ENCODE peak calls at places on chromosomes 2 and 18, in seven cellular contexts. U is GM12878, K is NT2/D1, H is H1, F is K562, V is HepG2, G is SK-N-SH. E is an unnamed sample.

GRCh38 chr2:122300758-122301157 is 545.3 kb downstream of the TSN start:
- DNase-seq in F (peak), U (no peak), G (no peak), H (no peak), V (no peak), K (peak), E (no peak)

GRCh38 chr2:161905389-161906046 is 168.5 kb downstream of the DPP4 start:
- DNase-seq in K (no peak), H (no peak), F (no peak), V (peak), G (no peak), U (peak), E (no peak)

GRCh38 chr2:84395819-84396218 is 63.3 kb downstream of the SUCLG1 start:
- DNase-seq in K (no peak), U (no peak), F (no peak), H (no peak), V (no peak), G (no peak), E (no peak)

GRCh38 chr2:54258171-54258570 is 2.1 kb upstream of the TSPYL6 start:
- DNase-seq in H (no peak), U (no peak), G (no peak), V (no peak), F (no peak), K (no peak), E (no peak)

GRCh38 chr18:31513189-31513907 is 15.4 kb downstream of the DSG2 start:
- DNase-seq in H (no peak), K (no peak), G (no peak), V (peak), U (no peak), F (no peak), E (no peak)

GRCh38 chr18:8299054-8299708 is 310.1 kb upstream of the RAB12 start:
- DNase-seq in H (no peak), G (no peak), U (no peak), K (no peak), F (no peak), V (peak), E (no peak)

GRCh38 chr2:237413293-237414055 is 490 bp downstream of the COL6A3 start:
- DNase-seq in H (no peak), F (no peak), U (no peak), K (no peak), G (no peak), V (no peak), E (no peak)

GRCh38 chr18:9914334-9914583 is 443 bp downstream of the VAPA start:
- DNase-seq in F (peak), G (peak), U (no peak), V (no peak), H (no peak), K (no peak), E (no peak)

GRCh38 chr2:65215946-65216345 is 11.7 kb upstream of the ACTR2 start:
- DNase-seq in V (no peak), H (no peak), F (peak), U (no peak), K (no peak), G (no peak), E (no peak)

GRCh38 chr2:216572582-216573578 is 60.3 kb upstream of the IGFBP2 start:
- DNase-seq in H (no peak), V (peak), U (no peak), G (no peak), K (no peak), F (no peak), E (peak)

GRCh38 chr2:227320305-227321094 is 4.6 kb upstream of the MFF start:
- DNase-seq in H (no peak), G (no peak), K (no peak), U (no peak), V (no peak), F (no peak), E (no peak)

GRCh38 chr2:236871500-236872001 is 214.1 kb upstream of the COPS8 start:
- DNase-seq in U (no peak), K (no peak), F (no peak), H (no peak), V (peak), G (no peak), E (no peak)

GRCh38 chr2:101515512-101515911 is 40.6 kb upstream of the RFX8 start:
- DNase-seq in G (no peak), F (no peak), U (no peak), K (no peak), H (no peak), V (no peak), E (no peak)

GRCh38 chr2:10407841-10408648 is 40.1 kb downstream of the ODC1 start:
- DNase-seq in U (peak), G (no peak), V (peak), F (peak), K (peak), H (no peak), E (peak)

GRCh38 chr2:85729825-85730510 is 23.8 kb upstream of the ATOH8 start:
- DNase-seq in V (no peak), U (no peak), F (no peak), G (no peak), H (no peak), K (no peak), E (no peak)

GRCh38 chr2:71604709-71605085 is 151.3 kb downstream of the DYSF start:
- DNase-seq in H (no peak), G (no peak), K (no peak), U (no peak), V (no peak), F (no peak), E (no peak)

GRCh38 chr2:240898108-240898730 is 2.3 kb upstream of the MAB21L4 start:
- DNase-seq in V (no peak), U (no peak), K (no peak), H (no peak), G (no peak), F (no peak), E (no peak)

GRCh38 chr2:37091873-37092272 is 7.6 kb downstream of the GPATCH11 start:
- DNase-seq in G (no peak), U (peak), F (no peak), V (no peak), H (no peak), K (no peak), E (no peak)

GRCh38 chr2:177894546-177894945 is 178.0 kb downstream of the PDE11A start:
- DNase-seq in H (no peak), K (no peak), U (no peak), V (no peak), G (no peak), F (no peak), E (no peak)

GRCh38 chr2:226625951-226626350 is 173.7 kb downstream of the IRS1 start:
- DNase-seq in F (no peak), U (no peak), K (no peak), V (no peak), H (no peak), G (no peak), E (no peak)

GRCh38 chr2:1718339-1719220 is 25.7 kb downstream of the PXDN start:
- DNase-seq in V (no peak), F (no peak), K (no peak), U (no peak), G (peak), H (no peak), E (no peak)

GRCh38 chr2:151827564-151828142 is 568 bp downstream of the ARL5A start:
- DNase-seq in G (peak), U (no peak), H (no peak), F (peak), K (peak), V (peak), E (no peak)

GRCh38 chr2:69750246-69750645 is 8.3 kb downstream of the ANXA4 start:
- DNase-seq in G (no peak), K (no peak), V (no peak), U (no peak), F (no peak), H (no peak), E (no peak)

GRCh38 chr2:28185881-28186280 is 206.8 kb upstream of the FOSL2 start:
- DNase-seq in G (no peak), U (no peak), F (no peak), V (no peak), K (no peak), H (no peak), E (no peak)

GRCh38 chr2:234433201-234433600 is 63.7 kb downstream of the ARL4C start:
- DNase-seq in G (no peak), V (no peak), K (no peak), F (no peak), U (no peak), H (no peak), E (no peak)

GRCh38 chr18:38241736-38242135 is 676.1 kb upstream of the CELF4 start:
- DNase-seq in U (no peak), K (no peak), V (no peak), H (no peak), G (no peak), F (no peak), E (no peak)

GRCh38 chr18:58455318-58455950 is 173.5 kb downstream of the ALPK2 start:
- DNase-seq in G (no peak), K (no peak), V (no peak), U (peak), F (no peak), H (no peak), E (no peak)

GRCh38 chr18:29925566-29925965 is 1117.0 kb downstream of the DSC3 start:
- DNase-seq in F (no peak), G (no peak), K (no peak), V (no peak), U (no peak), H (no peak), E (no peak)

GRCh38 chr18:72232611-72233010 is 311.5 kb downstream of the CBLN2 start:
- DNase-seq in U (no peak), H (no peak), F (no peak), V (no peak), K (no peak), G (no peak), E (no peak)

GRCh38 chr18:10476430-10476829 is 22.0 kb downstream of the APCDD1 start:
- DNase-seq in U (no peak), V (no peak), K (no peak), F (no peak), H (no peak), G (peak), E (no peak)

GRCh38 chr2:229129738-229130371 is 141.2 kb downstream of the PID1 start:
- DNase-seq in K (no peak), U (no peak), F (no peak), G (peak), H (no peak), V (no peak), E (no peak)

GRCh38 chr2:237459226-237459625 is 27.8 kb upstream of the MLPH start:
- DNase-seq in K (no peak), V (no peak), F (no peak), H (no peak), G (no peak), U (no peak), E (no peak)

GRCh38 chr18:21115519-21116411 is 4.2 kb upstream of the ROCK1 start:
- DNase-seq in F (no peak), U (no peak), V (no peak), H (no peak), G (no peak), K (no peak), E (no peak)
- TF ChIP-seq YY1 in F (no peak), U (no peak), V (no peak), H (no peak), G (no peak), K (no peak), E (no peak)

GRCh38 chr2:106963893-106964292 is 77.9 kb upstream of the ST6GAL2 start:
- DNase-seq in K (no peak), G (no peak), V (no peak), H (no peak), F (no peak), U (no peak), E (no peak)

GRCh38 chr2:106959975-106960632 is 74.1 kb upstream of the ST6GAL2 start:
- DNase-seq in K (no peak), V (no peak), U (no peak), F (no peak), H (no peak), G (no peak), E (no peak)

GRCh38 chr2:106961328-106961727 is 75.4 kb upstream of the ST6GAL2 start:
- DNase-seq in V (no peak), H (no peak), F (no peak), U (no peak), K (no peak), G (no peak), E (no peak)

GRCh38 chr2:106963156-106963555 is 77.2 kb upstream of the ST6GAL2 start:
- DNase-seq in G (no peak), H (no peak), U (no peak), K (no peak), V (no peak), F (no peak), E (no peak)

GRCh38 chr2:106960633-106961205 is 74.8 kb upstream of the ST6GAL2 start:
- DNase-seq in K (no peak), U (no peak), H (no peak), V (no peak), F (no peak), G (peak), E (no peak)
- TF ChIP-seq YY1 in K (no peak), U (no peak), H (no peak), V (no peak), F (no peak), G (no peak), E (no peak)

DNA sequence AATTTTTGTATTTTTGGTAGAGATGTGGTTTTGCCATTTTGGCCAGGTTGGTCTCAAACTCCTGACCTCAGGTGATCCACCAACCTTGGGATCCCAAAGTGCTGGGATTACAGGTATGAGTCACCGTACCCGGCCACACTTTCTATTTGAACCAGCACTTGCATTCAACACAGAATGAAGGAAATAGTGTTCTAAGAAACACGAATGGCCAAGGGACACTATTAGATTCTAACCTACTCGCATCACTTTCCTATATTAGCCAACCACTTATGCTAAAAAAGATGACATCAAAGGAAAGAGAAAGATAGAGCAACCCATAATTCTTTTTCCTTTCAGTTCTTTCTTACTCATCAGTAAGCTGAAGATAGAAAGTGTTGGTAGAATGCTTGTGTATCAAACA is 247.5 kb downstream of the CDCA7 start:
- DNase-seq in V (no peak), U (no peak), F (no peak), G (no peak), H (no peak), K (no peak), E (no peak)
- TF ChIP-seq YY1 in V (no peak), U (no peak), F (no peak), G (no peak), H (no peak), K (no peak), E (no peak)

DNA sequence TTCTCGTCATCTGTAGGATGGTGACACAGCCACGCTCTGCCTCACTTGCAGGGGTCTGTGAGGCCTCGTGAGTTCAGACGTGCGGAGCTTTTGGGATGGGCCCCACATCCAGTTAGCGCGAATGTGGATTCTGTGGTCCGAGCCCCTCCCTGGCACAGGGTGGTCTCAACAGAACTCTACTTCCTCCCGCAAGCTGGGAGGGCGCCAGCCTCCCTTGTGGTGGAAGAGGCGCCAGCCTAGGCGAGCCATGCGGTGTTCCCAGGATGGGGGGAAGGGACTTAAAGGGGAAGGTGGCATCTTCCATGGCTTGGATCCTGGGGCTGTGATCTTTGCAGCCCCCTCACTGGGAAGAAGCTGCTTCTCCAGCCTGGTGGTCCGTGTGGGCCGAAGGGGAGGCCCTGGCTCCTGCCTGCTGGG is 1.4 kb downstream of the SNORC start:
- DNase-seq in V (no peak), K (no peak), U (no peak), F (no peak), G (peak), H (no peak), E (no peak)
- TF ChIP-seq YY1 in V (no peak), K (no peak), U (no peak), F (no peak), G (no peak), H (no peak), E (no peak)

E was measured in HCT116.